ENCODE peak calls at places on chromosomes 4 and X, in four cellular contexts. One of them, this sample, is unnamed.

GRCh38 chrX:74593593-74593992 is 20.8 kb downstream of the RLIM start:
- DNase-seq in AG10803: peak
- DNase-seq in heart right ventricle: no peak
- DNase-seq in BE2C: no peak
- DNase-seq in this sample: no peak

GRCh38 chr4:183348706-183349659 is 26.8 kb upstream of the CLDN24 start:
- DNase-seq in AG10803: peak
- DNase-seq in heart right ventricle: no peak
- DNase-seq in BE2C: no peak
- DNase-seq in this sample: no peak

GRCh38 chr4:139568206-139568969 is 12.4 kb upstream of the SETD7 start:
- DNase-seq in AG10803: no peak
- DNase-seq in heart right ventricle: no peak
- DNase-seq in BE2C: no peak
- DNase-seq in this sample: no peak

GRCh38 chr4:75142377-75142776 is 209.5 kb downstream of the PARM1 start:
- DNase-seq in AG10803: peak
- DNase-seq in heart right ventricle: no peak
- DNase-seq in BE2C: no peak
- DNase-seq in this sample: no peak

GRCh38 chr4:26325191-26325590 is 4.4 kb downstream of the RBPJ start:
- DNase-seq in AG10803: peak
- DNase-seq in heart right ventricle: no peak
- DNase-seq in BE2C: no peak
- DNase-seq in this sample: no peak

GRCh38 chrX:7270018-7270417 is 122.1 kb upstream of the PUDP start:
- DNase-seq in AG10803: peak
- DNase-seq in heart right ventricle: no peak
- DNase-seq in BE2C: no peak
- DNase-seq in this sample: no peak

GRCh38 chrX:49271341-49271740 is 1.7 kb downstream of the PPP1R3F start:
- DNase-seq in AG10803: no peak
- DNase-seq in heart right ventricle: no peak
- DNase-seq in BE2C: no peak
- DNase-seq in this sample: no peak

GRCh38 chr4:94475794-94476193 is 24.1 kb downstream of the PDLIM5 start:
- DNase-seq in AG10803: no peak
- DNase-seq in heart right ventricle: no peak
- DNase-seq in BE2C: no peak
- DNase-seq in this sample: no peak

GRCh38 chr4:40969499-40969898 is 219.7 kb downstream of the NSUN7 start:
- DNase-seq in AG10803: no peak
- DNase-seq in heart right ventricle: no peak
- DNase-seq in BE2C: no peak
- DNase-seq in this sample: no peak

GRCh38 chrX:121333942-121334341 is 286.5 kb downstream of the GLUD2 start:
- DNase-seq in AG10803: no peak
- DNase-seq in heart right ventricle: no peak
- DNase-seq in BE2C: no peak
- DNase-seq in this sample: no peak

GRCh38 chr4:182306792-182307507 is 63.7 kb downstream of the TENM3 start:
- DNase-seq in AG10803: peak
- DNase-seq in heart right ventricle: no peak
- DNase-seq in BE2C: no peak
- DNase-seq in this sample: no peak

DNA sequence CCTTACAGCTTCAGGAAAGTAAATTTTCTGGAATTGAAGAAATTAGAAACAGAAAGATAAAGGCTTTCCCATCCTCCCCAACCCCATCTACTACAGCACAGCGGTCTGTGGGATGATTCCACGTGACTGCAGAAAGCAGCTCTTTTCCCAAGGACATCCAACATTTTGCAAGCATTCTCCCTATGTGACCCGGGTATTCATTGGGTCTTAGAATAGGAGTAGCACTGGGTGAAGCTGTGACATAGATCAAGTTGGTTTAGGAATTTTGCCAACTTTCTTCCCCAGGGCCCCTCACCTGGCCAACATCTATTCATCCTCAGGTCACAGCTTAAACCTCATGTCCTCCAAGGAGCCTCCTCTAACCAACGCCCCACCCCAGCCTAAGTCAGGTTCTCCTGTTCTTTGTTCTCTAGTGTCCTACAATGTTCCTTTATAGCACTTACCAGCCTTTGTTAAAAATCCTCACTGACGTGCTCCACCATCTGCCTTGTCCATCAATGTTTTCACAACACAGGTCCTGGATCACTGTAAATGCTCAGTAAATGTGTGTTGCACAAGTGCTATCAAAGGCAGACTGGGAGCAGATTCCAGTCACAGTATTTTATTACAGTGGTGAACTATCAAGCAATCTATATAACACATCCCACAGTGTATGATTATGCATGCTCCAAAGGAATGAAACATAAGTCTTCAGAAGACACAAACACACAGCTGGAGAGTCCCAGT is 80.9 kb upstream of the MTM1 start:
- DNase-seq in AG10803: no peak
- DNase-seq in heart right ventricle: no peak
- DNase-seq in BE2C: no peak
- DNase-seq in this sample: no peak
- TF ChIP-seq CTCF in AG10803: no peak
- TF ChIP-seq CTCF in heart right ventricle: no peak
- TF ChIP-seq CTCF in BE2C: no peak
- TF ChIP-seq CTCF in this sample: no peak

DNA sequence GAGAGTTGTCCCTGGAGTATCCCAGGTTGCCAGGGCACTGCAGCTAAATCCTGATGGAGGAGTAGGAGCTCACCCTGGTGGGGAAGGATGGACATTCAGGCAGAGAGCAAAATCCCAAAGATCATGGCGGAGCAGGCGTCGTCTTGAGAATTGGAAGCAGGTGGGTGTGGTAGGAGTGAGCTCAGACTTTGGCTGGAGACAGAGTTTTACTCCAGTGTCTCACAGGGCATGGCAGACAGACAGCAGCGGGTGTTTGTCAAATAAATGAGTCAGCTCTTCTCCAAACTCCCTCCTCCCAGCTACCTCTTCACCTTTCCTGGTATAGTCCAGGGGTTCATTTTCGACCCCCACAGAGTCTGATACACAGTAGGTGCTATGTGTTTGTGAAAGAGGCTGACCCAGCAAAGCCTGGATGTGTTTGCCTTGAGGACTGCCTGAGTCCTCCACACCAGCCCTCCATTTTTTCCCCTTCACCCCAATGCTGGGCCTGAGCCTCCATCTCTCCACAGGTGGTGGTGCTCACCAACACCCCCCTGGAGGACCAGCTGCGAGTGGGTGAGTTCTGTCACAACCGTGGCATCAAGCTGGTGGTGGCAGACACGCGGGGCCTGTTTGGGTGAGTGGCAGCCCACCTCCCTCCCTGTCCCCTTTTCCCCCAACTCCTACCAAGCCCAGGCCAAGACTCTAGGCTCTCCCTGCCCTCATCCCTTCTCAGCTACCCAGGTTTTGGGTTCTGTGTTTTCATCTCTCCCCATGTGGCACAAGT is 6.9 kb downstream of the UBA1 start:
- DNase-seq in AG10803: peak
- DNase-seq in heart right ventricle: no peak
- DNase-seq in BE2C: no peak
- DNase-seq in this sample: no peak
- TF ChIP-seq CTCF in AG10803: peak
- TF ChIP-seq CTCF in heart right ventricle: no peak
- TF ChIP-seq CTCF in BE2C: peak
- TF ChIP-seq CTCF in this sample: no peak

GRCh38 chrX:104098151-104098808 is 14.0 kb upstream of the ZCCHC18 start:
- DNase-seq in AG10803: peak
- DNase-seq in heart right ventricle: peak
- DNase-seq in BE2C: peak
- DNase-seq in this sample: no peak
- TF ChIP-seq CTCF in AG10803: peak
- TF ChIP-seq CTCF in heart right ventricle: peak
- TF ChIP-seq CTCF in BE2C: peak
- TF ChIP-seq CTCF in this sample: peak

GRCh38 chr4:185033950-185034349 is 15.7 kb downstream of the HELT start:
- DNase-seq in AG10803: no peak
- DNase-seq in heart right ventricle: no peak
- DNase-seq in BE2C: no peak
- DNase-seq in this sample: no peak

GRCh38 chr4:185039508-185040273 is 21.4 kb downstream of the HELT start:
- DNase-seq in AG10803: peak
- DNase-seq in heart right ventricle: peak
- DNase-seq in BE2C: peak
- DNase-seq in this sample: peak

GRCh38 chr4:185036019-185036418 is 17.7 kb downstream of the HELT start:
- DNase-seq in AG10803: no peak
- DNase-seq in heart right ventricle: no peak
- DNase-seq in BE2C: no peak
- DNase-seq in this sample: no peak

GRCh38 chr4:185035284-185035683 is 17.0 kb downstream of the HELT start:
- DNase-seq in AG10803: no peak
- DNase-seq in heart right ventricle: no peak
- DNase-seq in BE2C: no peak
- DNase-seq in this sample: no peak

DNA sequence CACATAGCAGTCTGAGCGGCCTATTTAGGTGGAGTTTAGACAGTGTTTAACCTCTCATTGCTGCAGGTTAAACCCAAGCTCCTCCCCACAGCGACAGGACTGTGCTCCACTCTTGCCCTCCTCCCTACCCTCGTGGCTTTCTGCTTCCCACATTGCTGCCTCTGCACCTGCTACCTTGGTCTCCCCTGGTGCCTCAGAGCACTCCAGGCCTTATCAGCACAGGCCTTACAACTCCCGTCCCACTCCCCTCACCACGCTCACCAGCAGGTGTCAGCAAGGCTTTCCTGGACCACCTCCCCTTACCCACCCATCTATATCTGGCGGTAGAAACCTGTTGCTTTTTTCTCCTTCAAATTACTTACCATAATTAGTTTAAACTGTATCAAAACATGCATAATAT is 18.6 kb downstream of the HELT start:
- DNase-seq in AG10803: no peak
- DNase-seq in heart right ventricle: no peak
- DNase-seq in BE2C: no peak
- DNase-seq in this sample: no peak
- TF ChIP-seq CTCF in AG10803: no peak
- TF ChIP-seq CTCF in heart right ventricle: no peak
- TF ChIP-seq CTCF in BE2C: no peak
- TF ChIP-seq CTCF in this sample: no peak

GRCh38 chr4:6052679-6053078 is 34.4 kb upstream of the C4orf50 start:
- DNase-seq in AG10803: no peak
- DNase-seq in heart right ventricle: no peak
- DNase-seq in BE2C: no peak
- DNase-seq in this sample: no peak

GRCh38 chr4:6049278-6049677 is 31.0 kb upstream of the C4orf50 start:
- DNase-seq in AG10803: no peak
- DNase-seq in heart right ventricle: no peak
- DNase-seq in BE2C: no peak
- DNase-seq in this sample: no peak

GRCh38 chr4:6049972-6050371 is 31.7 kb upstream of the C4orf50 start:
- DNase-seq in AG10803: no peak
- DNase-seq in heart right ventricle: no peak
- DNase-seq in BE2C: no peak
- DNase-seq in this sample: no peak

GRCh38 chr4:6048537-6048936 is 30.3 kb upstream of the C4orf50 start:
- DNase-seq in AG10803: no peak
- DNase-seq in heart right ventricle: no peak
- DNase-seq in BE2C: no peak
- DNase-seq in this sample: no peak

DNA sequence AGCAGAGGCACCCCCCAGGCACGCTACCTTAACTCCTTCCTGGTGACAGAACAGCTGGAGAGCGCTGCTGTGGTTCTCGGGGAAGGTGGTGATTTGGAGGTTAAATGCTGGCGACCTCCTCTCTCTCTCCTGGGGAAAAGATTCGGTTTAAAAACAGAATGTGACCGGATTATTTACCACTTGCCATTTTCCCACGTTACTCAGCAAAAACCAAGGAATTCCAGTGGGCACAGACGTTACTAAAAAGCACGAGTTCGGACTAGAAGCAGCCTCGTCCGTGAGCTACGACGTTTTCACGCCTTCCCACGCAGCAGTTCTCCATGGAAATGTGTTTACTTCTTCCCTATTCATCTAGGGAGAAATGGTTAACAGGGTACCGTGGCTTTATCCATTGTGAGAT is 32.3 kb upstream of the C4orf50 start:
- DNase-seq in AG10803: no peak
- DNase-seq in heart right ventricle: no peak
- DNase-seq in BE2C: no peak
- DNase-seq in this sample: no peak
- TF ChIP-seq CTCF in AG10803: no peak
- TF ChIP-seq CTCF in heart right ventricle: no peak
- TF ChIP-seq CTCF in BE2C: no peak
- TF ChIP-seq CTCF in this sample: no peak

GRCh38 chrX:38627683-38628082 is 66.3 kb downstream of the TSPAN7 start:
- DNase-seq in AG10803: no peak
- DNase-seq in heart right ventricle: no peak
- DNase-seq in BE2C: peak
- DNase-seq in this sample: no peak
- TF ChIP-seq CTCF in AG10803: peak
- TF ChIP-seq CTCF in heart right ventricle: peak
- TF ChIP-seq CTCF in BE2C: peak
- TF ChIP-seq CTCF in this sample: peak

DNA sequence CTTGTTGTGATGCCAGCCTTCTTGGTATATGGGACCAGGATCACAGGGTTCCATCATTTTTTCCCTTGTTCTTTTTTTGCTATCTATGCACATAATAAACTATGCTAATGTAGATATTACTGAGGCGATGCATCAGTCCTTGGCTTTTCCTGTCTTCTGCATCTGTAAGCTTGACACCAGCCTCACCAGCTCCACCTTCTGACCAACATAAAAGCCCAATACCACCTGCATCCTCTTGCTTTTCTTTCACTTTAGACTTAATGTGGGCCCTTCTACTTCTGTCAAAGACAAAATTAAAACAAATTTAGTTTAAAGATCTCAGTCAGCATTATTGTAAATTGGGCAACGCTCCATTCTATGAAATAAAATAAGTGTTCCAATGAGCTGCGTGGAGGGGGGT is 1718.8 kb upstream of the PCDH10 start:
- DNase-seq in AG10803: no peak
- DNase-seq in heart right ventricle: no peak
- DNase-seq in BE2C: no peak
- DNase-seq in this sample: no peak
- TF ChIP-seq CTCF in AG10803: no peak
- TF ChIP-seq CTCF in heart right ventricle: no peak
- TF ChIP-seq CTCF in BE2C: peak
- TF ChIP-seq CTCF in this sample: no peak

DNA sequence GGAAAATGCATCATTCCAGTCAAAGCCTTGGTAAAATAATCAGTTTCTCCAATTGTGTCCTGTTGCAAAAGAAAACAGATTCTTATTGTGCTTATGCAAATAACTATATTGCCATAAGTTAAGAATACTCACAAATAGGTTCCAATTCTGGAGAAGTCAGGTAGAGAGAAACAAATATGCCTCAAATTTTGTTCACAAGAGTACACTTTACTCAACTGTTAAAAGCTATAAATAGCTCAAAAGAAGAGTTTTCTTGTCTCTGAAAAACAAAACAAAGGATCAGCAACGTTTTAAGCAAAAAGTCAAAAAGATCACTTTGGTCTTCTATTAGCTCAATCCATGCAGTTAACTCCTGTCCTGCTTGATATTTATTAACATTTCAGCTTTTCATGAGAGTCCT is 21.9 kb downstream of the SYTL5 start:
- DNase-seq in AG10803: no peak
- DNase-seq in heart right ventricle: no peak
- DNase-seq in BE2C: no peak
- DNase-seq in this sample: no peak
- TF ChIP-seq CTCF in AG10803: no peak
- TF ChIP-seq CTCF in heart right ventricle: no peak
- TF ChIP-seq CTCF in BE2C: no peak
- TF ChIP-seq CTCF in this sample: no peak